ENCODE peak calls at places on chromosomes 6 and 20, in four cellular contexts. N, U, Z and K are unnamed samples.

GRCh38 chr20:1777476-1777820 is 117.8 kb upstream of the SIRPA start:
- DNase-seq in U (peak; percentile 86), Z (no peak), N (no peak), K (no peak)

GRCh38 chr6:134516582-134516981 is 198.7 kb upstream of the SGK1 start:
- DNase-seq in U (no peak), N (no peak), Z (no peak), K (no peak)

GRCh38 chr6:1164600-1164999 is 147.3 kb upstream of the FOXQ1 start:
- DNase-seq in N (no peak), Z (no peak), U (no peak), K (no peak)

GRCh38 chr6:124973780-124974179 is 11.5 kb downstream of the RNF217 start:
- DNase-seq in Z (no peak), N (no peak), U (no peak), K (no peak)

GRCh38 chr6:143325379-143326140 is 124.9 kb downstream of the ADAT2 start:
- DNase-seq in U (no peak), N (no peak), Z (no peak), K (no peak)

GRCh38 chr6:84764332-84765049 is at the start of gene TBX18:
- DNase-seq in U (peak; percentile 97), N (peak; percentile 97), Z (peak; percentile 53), K (no peak)

GRCh38 chr6:35419431-35419830 is 32.7 kb upstream of the FANCE start:
- DNase-seq in U (no peak), Z (peak; percentile 83), N (peak; percentile 70), K (no peak)

GRCh38 chr6:170128811-170129681 is 161.8 kb downstream of the DLL1 start:
- DNase-seq in N (no peak), U (peak; percentile 49), Z (no peak), K (no peak)

GRCh38 chr6:88614306-88614877 is 349.0 kb downstream of the RNGTT start:
- DNase-seq in Z (no peak), U (no peak), N (no peak), K (no peak)

GRCh38 chr20:61371501-61372150 is 119.6 kb downstream of the CDH4 start:
- DNase-seq in U (no peak), N (no peak), Z (no peak), K (no peak)

GRCh38 chr6:10219510-10219909 is 195.4 kb downstream of the TFAP2A start:
- DNase-seq in Z (no peak), N (no peak), U (no peak), K (no peak)

GRCh38 chr20:19820520-19821211 is 62.6 kb downstream of the RIN2 start:
- DNase-seq in Z (no peak), U (no peak), N (no peak), K (no peak)

GRCh38 chr20:54502179-54502578 is 26.8 kb downstream of the DOK5 start:
- DNase-seq in Z (no peak), N (no peak), U (no peak), K (no peak)

GRCh38 chr20:46725186-46726165 is 16.0 kb downstream of the SLC2A10 start:
- DNase-seq in N (no peak), U (no peak), Z (no peak), K (no peak)

GRCh38 chr20:23085415-23086055 is 589 bp downstream of the CD93 start:
- DNase-seq in N (no peak), U (no peak), Z (no peak), K (no peak)

GRCh38 chr6:35583893-35584688 is 71.4 kb upstream of the TULP1 start:
- DNase-seq in U (no peak), Z (peak; percentile 53), N (peak; percentile 76), K (peak; percentile 73)

GRCh38 chr6:28657756-28658465 is 132.2 kb downstream of the GPX5 start:
- DNase-seq in N (peak; percentile 74), Z (peak; percentile 8), U (no peak), K (peak; percentile 39)

GRCh38 chr6:167049275-167049674 is 50.1 kb downstream of the CEP43 start:
- DNase-seq in Z (no peak), N (no peak), U (no peak), K (no peak)

GRCh38 chr6:163355471-163355991 is 59.0 kb upstream of the QKI start:
- DNase-seq in Z (no peak), N (no peak), U (no peak), K (no peak)

GRCh38 chr6:118679293-118679692 is 27.9 kb upstream of the CEP85L start:
- DNase-seq in N (no peak), Z (no peak), U (no peak), K (no peak)

GRCh38 chr6:166955121-166955864 is 1.1 kb downstream of the RNASET2 start:
- DNase-seq in N (peak; percentile 25), Z (no peak), U (peak; percentile 75), K (peak; percentile 49)

GRCh38 chr6:165847407-165848098 is 184.5 kb upstream of the PDE10A start:
- DNase-seq in U (no peak), N (no peak), Z (no peak), K (no peak)

GRCh38 chr6:161922631-161923119 is 648.8 kb upstream of the AGPAT4 start:
- DNase-seq in U (no peak), Z (peak; percentile 16), N (peak; percentile 84), K (no peak)

GRCh38 chr6:139829557-139829956 is 455.1 kb upstream of the CITED2 start:
- DNase-seq in Z (no peak), U (no peak), N (no peak), K (no peak)

GRCh38 chr6:16409531-16410441 is 171.4 kb downstream of the GMPR start:
- DNase-seq in N (peak; percentile 73), Z (no peak), U (peak; percentile 77), K (peak; percentile 47)

GRCh38 chr6:10690651-10691445 is 3.6 kb downstream of the C6orf52 start:
- DNase-seq in N (no peak), Z (no peak), U (no peak), K (no peak)

GRCh38 chr6:12371151-12371550 is 81.0 kb downstream of the EDN1 start:
- DNase-seq in N (no peak), U (no peak), Z (no peak), K (no peak)

GRCh38 chr6:56914791-56915658 is 39.9 kb upstream of the BEND6 start:
- DNase-seq in N (no peak), Z (no peak), U (no peak), K (no peak)

GRCh38 chr6:73487473-73487872 is 25.9 kb downstream of the MTO1 start:
- DNase-seq in U (no peak), N (no peak), Z (no peak), K (no peak)

GRCh38 chr6:3610206-3610605 is 141.3 kb downstream of the PXDC1 start:
- DNase-seq in N (no peak), U (no peak), Z (no peak), K (no peak)

GRCh38 chr6:152634773-152635172 is 2.4 kb downstream of the SYNE1 start:
- DNase-seq in U (no peak), Z (no peak), N (no peak), K (peak; percentile 18)

GRCh38 chr20:2006452-2007381 is 12.9 kb upstream of the PDYN start:
- DNase-seq in N (peak; percentile 50), Z (peak; percentile 1), U (no peak), K (peak; percentile 25)

DNA sequence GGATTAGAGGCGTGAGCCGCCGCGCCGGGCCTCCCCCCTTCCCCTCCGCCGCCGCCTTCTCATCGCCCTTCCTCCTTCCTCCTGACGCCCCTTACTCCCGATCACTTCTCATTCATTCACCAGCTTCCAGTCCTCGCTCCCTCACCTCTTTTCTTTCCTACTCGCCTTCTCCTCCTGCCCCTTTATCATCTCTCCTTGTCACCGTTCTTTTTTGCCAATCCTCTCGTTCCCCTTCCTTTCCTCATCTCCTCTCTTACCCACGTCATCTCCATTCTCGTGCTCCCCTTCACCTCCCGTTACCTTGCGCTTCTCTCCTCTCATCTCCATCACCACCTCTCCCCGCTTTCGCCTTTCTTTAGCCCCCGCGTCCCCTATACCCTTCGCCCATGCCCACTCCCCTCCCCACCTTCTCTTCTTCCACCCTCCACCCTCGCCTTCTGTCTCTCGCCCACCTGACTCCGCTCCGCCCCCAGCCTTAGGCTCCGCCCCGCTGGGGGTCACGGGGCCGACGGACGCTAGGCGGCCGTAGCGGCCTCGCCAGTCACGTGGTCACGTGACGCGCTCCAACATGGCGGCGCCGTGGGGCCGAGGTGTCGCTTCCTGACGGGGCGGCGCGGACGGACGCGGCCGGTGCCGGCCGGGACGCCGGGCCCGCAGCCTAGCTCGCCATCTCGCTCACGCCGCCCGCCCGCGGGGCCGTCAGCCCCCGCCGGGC is at the start of gene ARFGEF2:
- DNase-seq in U (peak; percentile 93), Z (peak; percentile 56), N (peak; percentile 97), K (peak; percentile 88)
- H3K4me3 ChIP-seq in U (peak within 1 kb of the TSS; percentile 99), Z (peak within 1 kb of the TSS; percentile 95), N (peak within 1 kb of the TSS; percentile 58), K (peak within 1 kb of the TSS; percentile 91)

GRCh38 chr20:49909499-49910339 is 5.6 kb downstream of the SPATA2 start:
- DNase-seq in N (peak; percentile 64), Z (no peak), U (no peak), K (no peak)
- H3K27ac ChIP-seq in N (no peak overlapping the region), Z (no peak overlapping the region), U (no peak overlapping the region), K (no peak overlapping the region)

DNA sequence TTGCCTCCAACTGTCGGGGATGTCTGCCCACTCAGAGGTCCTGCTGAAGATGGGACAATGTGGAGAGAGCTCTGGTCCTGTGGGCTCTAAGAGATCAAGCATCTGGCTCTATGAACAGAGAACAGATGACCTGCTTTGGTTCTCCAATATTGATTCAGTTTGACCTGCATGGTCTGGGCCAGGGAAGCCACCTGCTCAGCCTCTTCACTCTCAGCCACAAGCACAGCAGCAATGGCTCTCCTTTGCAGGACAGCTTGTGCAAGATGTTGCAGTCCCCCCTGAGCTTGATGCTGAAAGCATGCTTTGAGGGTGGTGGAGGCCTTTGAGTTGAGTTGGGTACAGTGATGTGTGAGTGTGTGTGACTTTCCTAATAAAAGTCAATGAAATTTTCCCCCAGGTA is 18.6 kb upstream of the MCM3 start:
- DNase-seq in N (no peak), Z (no peak), U (no peak), K (no peak)
- H3K4me3 ChIP-seq in N (no peak overlapping the region), Z (no peak overlapping the region), U (no peak overlapping the region), K (no peak overlapping the region)

GRCh38 chr6:7166410-7167293 is 58.9 kb downstream of the RREB1 start:
- DNase-seq in U (no peak), N (no peak), Z (peak; percentile 67), K (no peak)
- H3K27ac ChIP-seq in U (peak overlapping the region; percentile 27), N (no peak overlapping the region), Z (peak overlapping the region; percentile 79), K (no peak overlapping the region)

GRCh38 chr6:149140910-149141290 is 176.6 kb upstream of the TAB2 start:
- DNase-seq in N (no peak), U (no peak), Z (no peak), K (peak; percentile 57)
- H3K4me3 ChIP-seq in N (no peak overlapping the region), U (no peak overlapping the region), Z (no peak overlapping the region), K (peak overlapping the region; percentile 47)

GRCh38 chr6:44918893-44919292 is 409.2 kb upstream of the RUNX2 start:
- DNase-seq in Z (no peak), N (no peak), U (no peak), K (no peak)

GRCh38 chr6:44920952-44921491 is 407.1 kb upstream of the RUNX2 start:
- DNase-seq in U (no peak), N (no peak), Z (no peak), K (no peak)

GRCh38 chr6:44923416-44923815 is 404.7 kb upstream of the RUNX2 start:
- DNase-seq in N (no peak), U (no peak), Z (no peak), K (no peak)

GRCh38 chr6:44925100-44925739 is 402.9 kb upstream of the RUNX2 start:
- DNase-seq in Z (no peak), U (no peak), N (peak; percentile 95), K (peak; percentile 85)

DNA sequence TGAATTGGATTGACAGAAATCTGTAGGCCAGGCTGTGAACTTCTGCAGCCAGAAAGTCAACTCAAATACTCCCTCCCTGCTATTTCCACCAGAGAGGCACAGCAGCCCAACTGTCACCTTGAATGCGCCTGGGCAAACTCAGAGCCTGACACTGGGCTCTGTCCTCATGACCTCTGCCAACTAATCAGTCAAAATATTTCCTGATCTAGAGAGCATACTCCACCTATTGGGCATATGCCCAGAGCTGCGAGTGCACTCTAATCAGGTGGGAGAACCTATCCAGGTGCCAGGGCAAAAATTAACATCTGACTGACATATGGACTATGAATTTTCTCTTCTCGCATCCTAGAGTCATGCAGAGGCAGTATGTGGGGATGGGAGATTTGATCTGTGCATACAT is 406.3 kb upstream of the RUNX2 start:
- DNase-seq in Z (no peak), U (no peak), N (peak; percentile 1), K (no peak)
- H3K27ac ChIP-seq in Z (no peak overlapping the region), U (no peak overlapping the region), N (no peak overlapping the region), K (peak overlapping the region; percentile 33)